ENCODE peak calls at places on chromosomes 2 and 18, in ten cellular contexts. W is CD8-positive, alpha-beta T cell; D is GM12878; X is PC-3; N is SJSA1; S is heart right ventricle; B is MM.1S; L is IMR-90; K is trophoblast cell; R is GM23248. E is an unnamed sample. For H3K9me3 and H3K4me1, the result is how much of the 10 kb centered on the place peaks cover.

GRCh38 chr2:165466386-165466785 is 3.1 kb upstream of the CSRNP3 start:
- DNase-seq in R (no peak), D (no peak), W (no peak), N (no peak), X (no peak), K (no peak), S (no peak), L (no peak), B (no peak), E (peak)

GRCh38 chr2:12950957-12951656 is 234.4 kb downstream of the TRIB2 start:
- DNase-seq in W (no peak), N (no peak), R (peak), D (no peak), S (no peak), B (no peak), K (peak), L (peak), X (peak), E (no peak)

GRCh38 chr2:867296-867695 is 83.4 kb upstream of the SNTG2 start:
- DNase-seq in L (no peak), K (no peak), B (no peak), R (no peak), X (no peak), D (no peak), N (no peak), S (no peak), W (no peak), E (no peak)

GRCh38 chr18:27120246-27120645 is 64.9 kb downstream of the CHST9 start:
- DNase-seq in K (no peak), X (no peak), B (no peak), D (no peak), S (no peak), W (no peak), R (no peak), L (no peak), N (no peak), E (no peak)

GRCh38 chr2:9979977-9980376 is 28.5 kb downstream of the GRHL1 start:
- DNase-seq in N (no peak), W (no peak), L (no peak), R (no peak), X (no peak), S (no peak), K (no peak), D (no peak), B (no peak), E (no peak)

GRCh38 chr2:240925191-240925575 is 19.0 kb downstream of the CROCC2 start:
- DNase-seq in K (no peak), L (no peak), X (no peak), W (no peak), R (no peak), S (no peak), B (no peak), N (peak), D (no peak), E (no peak)

GRCh38 chr2:33205693-33206434 is 259.1 kb downstream of the LTBP1 start:
- DNase-seq in S (no peak), K (no peak), R (no peak), W (no peak), L (no peak), N (no peak), D (peak), X (no peak), B (peak), E (no peak)

GRCh38 chr18:48764452-48764851 is 186.3 kb downstream of the SMAD7 start:
- DNase-seq in R (no peak), X (no peak), D (no peak), K (no peak), N (no peak), L (no peak), S (no peak), B (no peak), W (no peak), E (no peak)

GRCh38 chr2:216142540-216142939 is 33.4 kb downstream of the XRCC5 start:
- DNase-seq in S (no peak), K (no peak), W (no peak), B (no peak), L (peak), R (peak), X (no peak), D (peak), N (no peak), E (no peak)

GRCh38 chr2:123916512-123916911 is 108.6 kb upstream of the CNTNAP5 start:
- DNase-seq in X (no peak), L (no peak), K (no peak), N (no peak), W (no peak), B (no peak), S (no peak), R (no peak), D (no peak), E (no peak)
- H3K9me3 ChIP-seq in X (under half), L (under half), K (under half), N (under half), W (under half), B (under half), S (under half), R (under half), D (under half), E (under half)

GRCh38 chr2:148487439-148487838 is 157.1 kb upstream of the EPC2 start:
- DNase-seq in D (no peak), X (no peak), N (no peak), B (no peak), R (no peak), K (peak), S (no peak), L (no peak), W (no peak), E (no peak)
- H3K4me1 ChIP-seq in D (under half), X (under half), N (under half), B (under half), R (under half), K (under half), S (under half), L (under half), W (under half), E (under half)

GRCh38 chr2:149871091-149871885 is 283.7 kb upstream of the MMADHC start:
- DNase-seq in N (no peak), S (no peak), B (no peak), L (no peak), K (no peak), X (no peak), R (no peak), D (no peak), W (no peak), E (no peak)
- H3K9me3 ChIP-seq in N (under half), S (under half), B (under half), L (under half), K (under half), X (under half), R (under half), D (under half), W (under half), E (under half)

GRCh38 chr2:26078939-26079338 is 45.1 kb downstream of the RAB10 start:
- DNase-seq in L (no peak), R (no peak), S (no peak), B (no peak), N (no peak), K (no peak), D (no peak), W (no peak), X (no peak), E (no peak)
- H3K4me1 ChIP-seq in L (under half), R (under half), S (under half), B (under half), N (under half), K (under half), D (under half), W (under half), X (half or more), E (under half)

GRCh38 chr2:5325523-5325922 is 366.7 kb upstream of the SOX11 start:
- DNase-seq in W (no peak), D (no peak), K (no peak), N (no peak), X (no peak), R (no peak), L (no peak), S (no peak), B (no peak), E (no peak)

GRCh38 chr2:5319493-5319892 is 372.7 kb upstream of the SOX11 start:
- DNase-seq in S (no peak), K (no peak), L (no peak), X (no peak), N (no peak), D (no peak), R (no peak), W (no peak), B (peak), E (no peak)

DNA sequence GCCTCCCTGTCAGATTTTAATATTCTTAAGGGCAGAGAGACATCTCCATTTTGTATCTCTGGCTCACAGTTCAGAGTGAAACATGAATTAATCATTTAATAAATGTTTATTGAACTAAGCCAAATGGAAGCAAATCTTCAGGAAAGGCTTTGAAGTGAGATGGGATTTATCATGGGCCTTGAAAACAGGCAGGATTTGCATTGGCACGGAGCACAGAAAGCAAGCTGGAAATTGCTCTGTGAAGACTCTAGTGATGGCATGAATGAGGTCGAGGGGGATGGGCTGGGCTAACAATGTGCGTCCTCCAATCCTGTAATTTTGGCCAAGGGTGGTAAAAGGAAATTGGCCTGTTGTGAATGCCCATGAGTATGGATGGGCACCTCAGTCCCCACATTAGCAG is 369.8 kb upstream of the SOX11 start:
- DNase-seq in D (no peak), R (no peak), N (no peak), W (no peak), K (no peak), S (no peak), B (no peak), L (no peak), X (no peak), E (no peak)
- H3K9me3 ChIP-seq in D (under half), R (under half), N (under half), W (under half), K (under half), S (under half), B (under half), L (under half), X (under half), E (under half)

DNA sequence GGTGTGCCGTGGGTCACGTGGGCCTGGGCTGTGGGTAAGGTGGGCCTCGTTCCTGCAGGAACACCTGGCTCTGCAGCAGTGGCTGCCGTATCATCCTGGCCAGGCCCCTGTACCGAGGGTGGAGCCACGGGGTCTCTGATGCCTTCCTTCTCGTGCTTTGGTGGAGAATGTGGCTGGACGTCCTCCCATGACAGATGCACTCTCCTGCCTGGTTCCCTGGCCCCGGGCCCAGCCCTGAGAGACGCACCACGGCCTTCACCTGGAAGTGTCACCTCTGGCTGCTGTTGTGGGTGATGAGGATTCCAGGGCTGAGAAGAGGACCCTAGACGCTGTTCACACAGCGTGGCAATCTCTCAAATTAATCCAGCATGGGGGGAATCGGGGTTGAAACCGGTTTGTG is 49.5 kb downstream of the NFATC1 start:
- DNase-seq in D (no peak), K (no peak), B (no peak), S (no peak), X (no peak), N (no peak), W (no peak), L (no peak), R (no peak), E (no peak)
- H3K4me1 ChIP-seq in D (under half), K (under half), B (under half), S (under half), X (under half), N (under half), W (under half), L (under half), R (under half), E (under half)

E was measured in Karpas-422.